ENCODE peak calls at places on chromosomes 12 and 14, in seven cellular contexts. P is stimulated activated CD8-positive, alpha-beta memory T cell treated with anti-CD3 and anti-CD28 coated beads, Interleukin-7, amount 100 ng/mL, for 24 hours; D is spleen; I is germinal center; S is T-helper 9 cell; T is GM13976; U is fibroblast of pulmonary artery. E is an unnamed sample.

GRCh38 chr14:51014086-51014485 is 69.8 kb upstream of the PYGL start:
- DNase-seq in U (peak), P (no peak), S (no peak), D (no peak), T (no peak), I (no peak), E (no peak)

GRCh38 chr12:69330475-69331473 is 17.4 kb upstream of the LYZ start:
- DNase-seq in T (peak), S (peak), U (no peak), D (peak), P (peak), I (peak), E (peak)

GRCh38 chr14:32074887-32075572 is 2.1 kb upstream of the ARHGAP5 start:
- DNase-seq in T (no peak), S (no peak), U (peak), P (no peak), D (no peak), I (no peak), E (no peak)

GRCh38 chr14:106277503-106277902 is 751.1 kb downstream of the TMEM121 start:
- DNase-seq in D (no peak), S (peak), I (peak), U (no peak), P (no peak), T (peak), E (no peak)

GRCh38 chr14:64421166-64421565 is 33.0 kb downstream of the MTHFD1 start:
- DNase-seq in S (no peak), D (no peak), U (peak), T (no peak), P (no peak), I (no peak), E (no peak)

GRCh38 chr12:24955389-24955788 is 6.5 kb upstream of the BCAT1 start:
- DNase-seq in P (no peak), D (no peak), I (no peak), U (no peak), T (no peak), S (no peak), E (no peak)

GRCh38 chr12:18747960-18748359 is 10.0 kb downstream of the CAPZA3 start:
- DNase-seq in T (no peak), S (no peak), P (no peak), U (peak), D (no peak), I (no peak), E (no peak)

GRCh38 chr14:103301512-103302197 is 32.4 kb upstream of the EIF5 start:
- DNase-seq in D (peak), T (no peak), U (no peak), I (no peak), S (no peak), P (no peak), E (no peak)

GRCh38 chr14:66514206-66514605 is 6.3 kb downstream of the GPHN start:
- DNase-seq in P (no peak), D (no peak), T (no peak), S (no peak), U (peak), I (no peak), E (no peak)

GRCh38 chr12:116381240-116381743 is 103.8 kb upstream of the MED13L start:
- DNase-seq in D (no peak), T (no peak), S (no peak), U (no peak), I (no peak), P (no peak), E (no peak)

GRCh38 chr12:3172124-3173007 is 95.2 kb downstream of the TSPAN9 start:
- DNase-seq in I (no peak), T (no peak), D (no peak), S (no peak), P (no peak), U (no peak), E (no peak)

GRCh38 chr14:96037891-96038557 is 1.1 kb upstream of the C14orf132 start:
- DNase-seq in D (no peak), U (peak), I (no peak), S (no peak), P (no peak), T (no peak), E (no peak)

GRCh38 chr14:94581127-94581999 is at the start of gene SERPINA5:
- DNase-seq in D (peak), P (no peak), U (peak), T (no peak), I (no peak), S (no peak), E (peak)

GRCh38 chr12:5377997-5378596 is 53.8 kb upstream of the NTF3 start:
- DNase-seq in T (no peak), I (no peak), S (no peak), U (no peak), D (no peak), P (no peak), E (no peak)

GRCh38 chr14:80549141-80549540 is 337.8 kb upstream of the DIO2 start:
- DNase-seq in P (no peak), T (no peak), I (no peak), S (no peak), D (no peak), U (peak), E (no peak)